ENCODE peak calls at places on chromosome 11, in eight cellular contexts. Y, Q, S, K, W, U, O and I are unnamed samples.
A peak's percentile ranks its signal among the peaks of the same experiment; 100 is the strongest.

GRCh38 chr11:130389315-130389935 is 39.0 kb downstream of the ADAMTS8 start:
- ATAC-seq in Y (peak; percentile 26), Q (no peak), S (no peak), K (no peak), W (peak; percentile 19), U (no peak), O (no peak), I (no peak)

GRCh38 chr11:43558056-43558455 is 122.5 kb upstream of the HSD17B12 start:
- ATAC-seq in Y (no peak), Q (no peak), S (no peak), K (no peak), W (no peak), U (no peak), O (no peak), I (no peak)

GRCh38 chr11:57417056-57417455 is 9.9 kb downstream of the SLC43A3 start:
- ATAC-seq in Y (no peak), Q (peak; percentile 10), S (no peak), K (peak; percentile 31), W (no peak), U (no peak), O (no peak), I (peak; percentile 74)

GRCh38 chr11:103749158-103749557 is 287.3 kb upstream of the DDI1 start:
- ATAC-seq in Y (no peak), Q (no peak), S (no peak), K (no peak), W (no peak), U (no peak), O (no peak), I (no peak)

GRCh38 chr11:27353593-27354358 is 9.2 kb downstream of the CCDC34 start:
- ATAC-seq in Y (no peak), Q (peak; percentile 51), S (no peak), K (no peak), W (no peak), U (no peak), O (no peak), I (no peak)

GRCh38 chr11:117824571-117825537 is at the start of gene FXYD2:
- ATAC-seq in Y (peak; percentile 36), Q (no peak), S (no peak), K (peak; percentile 68), W (no peak), U (no peak), O (no peak), I (peak; percentile 67)

GRCh38 chr11:115611343-115611742 is 107.1 kb upstream of the CADM1 start:
- ATAC-seq in Y (no peak), Q (no peak), S (peak; percentile 50), K (no peak), W (no peak), U (no peak), O (no peak), I (no peak)

GRCh38 chr11:31160504-31161422 is 208.8 kb downstream of the DCDC1 start:
- ATAC-seq in Y (peak; percentile 62), Q (peak; percentile 64), S (peak; percentile 84), K (no peak), W (peak; percentile 66), U (no peak), O (no peak), I (no peak)

GRCh38 chr11:6307879-6308278 is 12.4 kb downstream of the CAVIN3 start:
- ATAC-seq in Y (no peak), Q (no peak), S (peak; percentile 61), K (no peak), W (no peak), U (peak; percentile 48), O (no peak), I (no peak)

GRCh38 chr11:92671081-92671480 is 298.4 kb upstream of the MTNR1B start:
- ATAC-seq in Y (no peak), Q (no peak), S (no peak), K (no peak), W (no peak), U (no peak), O (no peak), I (no peak)

GRCh38 chr11:1732421-1733008 is 17.9 kb downstream of the IFITM10 start:
- ATAC-seq in Y (peak; percentile 24), Q (no peak), S (no peak), K (no peak), W (no peak), U (peak; percentile 25), O (no peak), I (no peak)

GRCh38 chr11:2095542-2095941 is 43.6 kb downstream of the IGF2 start:
- ATAC-seq in Y (no peak), Q (no peak), S (no peak), K (no peak), W (no peak), U (no peak), O (no peak), I (no peak)

DNA sequence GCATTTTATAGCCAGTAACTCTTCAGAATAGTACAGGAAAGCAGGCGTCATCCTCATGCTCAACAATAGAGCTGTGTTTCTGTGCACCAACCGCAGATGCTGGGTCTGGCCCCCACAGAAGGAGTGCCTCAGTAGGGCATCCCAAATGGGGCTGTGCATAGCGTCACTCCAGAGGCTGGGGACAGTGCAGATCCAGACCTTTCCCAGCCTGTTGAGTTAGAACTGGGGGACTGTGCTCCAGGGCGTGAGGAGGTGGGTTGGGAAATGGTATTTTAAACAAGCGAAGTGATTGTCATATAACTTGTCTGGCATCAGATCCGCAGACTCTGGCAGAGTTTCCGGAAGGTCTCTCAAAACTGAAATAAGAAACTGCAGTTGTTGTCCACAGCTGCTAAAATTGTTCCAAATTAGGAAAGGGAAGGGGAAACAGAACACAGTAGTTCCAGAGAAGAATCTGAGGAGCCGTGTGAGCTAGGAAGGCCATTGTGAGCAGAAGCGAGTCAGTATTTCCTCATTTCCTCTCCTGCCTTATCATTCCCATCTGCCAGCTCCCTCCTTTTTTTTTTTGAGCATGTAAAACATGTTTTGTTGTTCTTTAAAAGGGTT is 52.2 kb downstream of the JAM3 start:
- ATAC-seq in Y (no peak), Q (no peak), S (no peak), K (peak; percentile 25), W (no peak), U (no peak), O (no peak), I (peak; percentile 24)
- TF ChIP-seq POLR2AphosphoS5 in Y (no peak), Q (no peak), S (no peak), K (no peak), W (no peak), U (no peak), O (no peak), I (no peak)

GRCh38 chr11:70164705-70165104 is 38.4 kb upstream of the FADD start:
- ATAC-seq in Y (no peak), Q (no peak), S (peak; percentile 70), K (no peak), W (no peak), U (no peak), O (no peak), I (no peak)
- H3K36me3 ChIP-seq in Y (no peaks in the 10 kb centered on the region), Q (no peaks in the 10 kb centered on the region), S (no peaks in the 10 kb centered on the region), K (no peaks in the 10 kb centered on the region), W (no peaks in the 10 kb centered on the region), U (no peaks in the 10 kb centered on the region), O (no peaks in the 10 kb centered on the region), I (no peaks in the 10 kb centered on the region)

GRCh38 chr11:86119062-86119461 is 50.2 kb upstream of the PICALM start:
- ATAC-seq in Y (no peak), Q (no peak), S (no peak), K (no peak), W (no peak), U (no peak), O (no peak), I (peak; percentile 91)

GRCh38 chr11:86118201-86118600 is 49.3 kb upstream of the PICALM start:
- ATAC-seq in Y (no peak), Q (no peak), S (no peak), K (no peak), W (no peak), U (no peak), O (peak; percentile 45), I (no peak)

GRCh38 chr11:86116996-86117705 is 48.3 kb upstream of the PICALM start:
- ATAC-seq in Y (no peak), Q (peak; percentile 35), S (no peak), K (peak; percentile 52), W (no peak), U (no peak), O (peak; percentile 45), I (no peak)

GRCh38 chr11:86116386-86116726 is 47.5 kb upstream of the PICALM start:
- ATAC-seq in Y (no peak), Q (peak; percentile 94), S (no peak), K (peak; percentile 45), W (no peak), U (peak; percentile 91), O (peak; percentile 16), I (peak; percentile 37)

DNA sequence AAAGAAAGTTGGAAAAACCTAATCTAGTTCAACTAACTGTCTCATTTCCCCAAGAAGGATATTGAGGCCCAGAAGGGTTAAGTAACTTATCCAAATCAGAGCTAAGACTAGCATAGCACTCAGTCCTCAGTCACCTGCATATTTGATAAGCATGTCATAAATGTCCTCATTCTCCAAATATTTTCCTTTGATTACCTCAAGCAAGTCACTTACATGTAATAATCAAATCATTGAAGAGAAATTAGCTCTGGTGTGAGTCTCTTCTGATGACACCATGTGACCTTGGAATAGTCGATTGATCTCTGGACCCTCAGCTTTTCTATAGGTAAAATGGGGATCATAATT is 48.8 kb upstream of the PICALM start:
- ATAC-seq in Y (no peak), Q (no peak), S (no peak), K (no peak), W (no peak), U (no peak), O (no peak), I (no peak)
- H3K4me1 ChIP-seq in Y (peaks cover 16% of the 10 kb centered on the region), Q (peaks cover 18% of the 10 kb centered on the region), S (no peaks in the 10 kb centered on the region), K (no peaks in the 10 kb centered on the region), W (peaks cover 6% of the 10 kb centered on the region), U (peaks cover 10% of the 10 kb centered on the region), O (peaks cover 43% of the 10 kb centered on the region), I (peaks cover 3% of the 10 kb centered on the region)

DNA sequence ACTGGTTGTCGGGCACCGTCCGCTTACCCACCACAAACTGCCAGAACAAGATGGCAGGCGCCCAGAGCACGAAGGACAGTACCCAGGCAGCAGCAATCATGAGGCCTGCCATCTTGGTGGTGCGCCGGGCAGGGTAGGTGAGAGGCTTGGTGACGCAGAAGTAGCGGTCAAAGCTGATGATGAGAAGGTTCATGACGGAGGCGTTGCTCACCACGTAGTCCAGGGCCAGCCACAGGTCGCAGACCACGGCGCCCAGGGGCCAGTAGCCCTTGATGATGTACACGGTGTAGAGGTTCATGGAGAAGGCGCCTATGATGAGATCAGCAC is 4.5 kb downstream of the MDK start:
- ATAC-seq in Y (no peak), Q (no peak), S (no peak), K (no peak), W (no peak), U (no peak), O (no peak), I (no peak)
- TF ChIP-seq POLR2AphosphoS5 in Y (no peak), Q (no peak), S (no peak), K (no peak), W (no peak), U (no peak), O (no peak), I (no peak)

GRCh38 chr11:64771861-64772260 is 6.5 kb downstream of the SF1 start:
- ATAC-seq in Y (no peak), Q (peak; percentile 81), S (no peak), K (peak; percentile 11), W (no peak), U (no peak), O (no peak), I (no peak)
- H3K36me3 ChIP-seq in Y (peaks cover 97% of the 10 kb centered on the region), Q (peaks cover 80% of the 10 kb centered on the region), S (peaks cover 98% of the 10 kb centered on the region), K (peaks cover 91% of the 10 kb centered on the region), W (peaks cover 96% of the 10 kb centered on the region), U (peaks cover 93% of the 10 kb centered on the region), O (peaks cover 99% of the 10 kb centered on the region), I (peaks cover 34% of the 10 kb centered on the region)

GRCh38 chr11:9613118-9613829 is 39.8 kb downstream of the WEE1 start:
- ATAC-seq in Y (peak; percentile 92), Q (peak; percentile 70), S (peak; percentile 84), K (peak; percentile 94), W (peak; percentile 80), U (peak; percentile 86), O (peak; percentile 90), I (peak; percentile 93)
- H3K4me1 ChIP-seq in Y (peaks cover 66% of the 10 kb centered on the region), Q (peaks cover 43% of the 10 kb centered on the region), S (peaks cover 5% of the 10 kb centered on the region), K (peaks cover 28% of the 10 kb centered on the region), W (peaks cover 61% of the 10 kb centered on the region), U (peaks cover 27% of the 10 kb centered on the region), O (peaks cover 21% of the 10 kb centered on the region), I (no peaks in the 10 kb centered on the region)

GRCh38 chr11:76339217-76339616 is 41.7 kb downstream of the THAP12 start:
- ATAC-seq in Y (peak; percentile 21), Q (peak; percentile 38), S (no peak), K (peak; percentile 92), W (no peak), U (no peak), O (peak; percentile 50), I (peak; percentile 91)
- TF ChIP-seq POLR2AphosphoS5 in Y (no peak), Q (no peak), S (no peak), K (no peak), W (no peak), U (no peak), O (no peak), I (no peak)